ENCODE peak calls at places on chromosomes 13 and 19, in four cellular contexts. E, U, A and H are unnamed samples.

GRCh38 chr19:45003485-45003884 is 2.2 kb downstream of the RELB start:
- DNase-seq in E (no peak), U (no peak), A (no peak), H (no peak)

GRCh38 chr19:47280183-47280797 is 5.6 kb downstream of the INAFM1 start:
- DNase-seq in E (peak; percentile 58), U (peak; percentile 40), A (peak; percentile 26), H (peak; percentile 83)

GRCh38 chr19:51798958-51799310 is 4.0 kb downstream of the FPR3 start:
- DNase-seq in E (no peak), U (no peak), A (no peak), H (no peak)

GRCh38 chr13:47178090-47178950 is 281.5 kb upstream of the HTR2A start:
- DNase-seq in E (no peak), U (no peak), A (no peak), H (no peak)

GRCh38 chr19:2201473-2202148 is 34.5 kb downstream of the PLEKHJ1 start:
- DNase-seq in E (no peak), U (no peak), A (no peak), H (no peak)

GRCh38 chr13:30576528-30576927 is 41.2 kb upstream of the USPL1 start:
- DNase-seq in E (no peak), U (no peak), A (no peak), H (no peak)

GRCh38 chr13:58592052-58592451 is 960.5 kb downstream of the PCDH17 start:
- DNase-seq in E (no peak), U (no peak), A (no peak), H (no peak)

GRCh38 chr13:109595466-109595865 is 190.9 kb downstream of the IRS2 start:
- DNase-seq in E (no peak), U (no peak), A (no peak), H (no peak)

GRCh38 chr19:33442706-33443105 is 69.2 kb downstream of the CEBPG start:
- DNase-seq in E (no peak), U (no peak), A (no peak), H (no peak)

GRCh38 chr13:89568276-89568675 is 1779.2 kb upstream of the MIR17HG start:
- DNase-seq in E (no peak), U (no peak), A (no peak), H (no peak)

GRCh38 chr13:112142401-112142930 is 75.5 kb downstream of the SOX1 start:
- DNase-seq in E (no peak), U (no peak), A (no peak), H (no peak)

GRCh38 chr19:50551713-50552187 is 16.5 kb downstream of the LRRC4B start:
- DNase-seq in E (no peak), U (no peak), A (no peak), H (no peak)

GRCh38 chr13:99916366-99917103 is 55.0 kb downstream of the ZIC5 start:
- DNase-seq in E (no peak), U (peak; percentile 80), A (peak; percentile 74), H (peak; percentile 51)

GRCh38 chr19:1133471-1133929 is 29.7 kb downstream of the GPX4 start:
- DNase-seq in E (peak; percentile 72), U (peak; percentile 94), A (peak; percentile 95), H (peak; percentile 95)

GRCh38 chr19:56015756-56016155 is 29.2 kb downstream of the NLRP5 start:
- DNase-seq in E (no peak), U (no peak), A (no peak), H (no peak)

GRCh38 chr13:109794095-109794494 is 7.7 kb upstream of the IRS2 start:
- DNase-seq in E (no peak), U (no peak), A (no peak), H (no peak)

GRCh38 chr19:33192010-33192409 is 2.1 kb upstream of the LRP3 start:
- DNase-seq in E (no peak), U (no peak), A (no peak), H (no peak)

GRCh38 chr19:36574762-36575161 is 1.7 kb upstream of the ZNF529 start:
- DNase-seq in E (no peak), U (no peak), A (no peak), H (no peak)

GRCh38 chr13:97852181-97852874 is 101.1 kb upstream of the IPO5 start:
- DNase-seq in E (no peak), U (no peak), A (no peak), H (no peak)

GRCh38 chr19:15680923-15681322 is 8.0 kb downstream of the CYP4F12 start:
- DNase-seq in E (no peak), U (no peak), A (no peak), H (no peak)

GRCh38 chr19:5805465-5806132 is 732 bp downstream of the NRTN start:
- DNase-seq in E (peak; percentile 70), U (peak; percentile 74), A (peak; percentile 75), H (peak; percentile 38)

GRCh38 chr13:73556902-73557301 is 498.1 kb downstream of the KLF5 start:
- DNase-seq in E (no peak), U (no peak), A (no peak), H (no peak)

GRCh38 chr19:28039677-28040381 is 1173.1 kb downstream of the UQCRFS1 start:
- DNase-seq in E (no peak), U (no peak), A (no peak), H (no peak)

GRCh38 chr19:16185925-16186234 is 670 bp downstream of the FAM32A start:
- DNase-seq in E (peak; percentile 43), U (peak; percentile 55), A (peak; percentile 54), H (peak; percentile 27)

GRCh38 chr13:31835932-31836331 is 96.6 kb downstream of the RXFP2 start:
- DNase-seq in E (no peak), U (no peak), A (no peak), H (no peak)